ENCODE peak calls at places on chromosomes 13 and 19, in ten cellular contexts. One of them, this sample, is unnamed.

GRCh38 chr13:98293570-98294142 is 116.6 kb upstream of the RNF113B start:
- DNase-seq in astrocyte of the cerebellum: peak
- DNase-seq in fibroblast of lung: peak
- DNase-seq in fibroblast of the aortic adventitia: peak
- DNase-seq in left lung: no peak
- DNase-seq in spleen: no peak
- DNase-seq in mucosa of descending colon: no peak
- DNase-seq in thoracic aorta: no peak
- DNase-seq in choroid plexus epithelial cell: peak
- DNase-seq in cardiac fibroblast: no peak
- DNase-seq in this sample: no peak

GRCh38 chr13:50125556-50126377 is 110.5 kb downstream of the KCNRG start:
- DNase-seq in thoracic aorta: peak
- DNase-seq in fibroblast of the aortic adventitia: peak
- DNase-seq in left lung: peak
- DNase-seq in astrocyte of the cerebellum: peak
- DNase-seq in fibroblast of lung: peak
- DNase-seq in spleen: peak
- DNase-seq in mucosa of descending colon: peak
- DNase-seq in cardiac fibroblast: peak
- DNase-seq in choroid plexus epithelial cell: peak
- DNase-seq in this sample: peak

GRCh38 chr19:10402441-10403038 is 802 bp downstream of the CDC37 start:
- DNase-seq in astrocyte of the cerebellum: no peak
- DNase-seq in spleen: no peak
- DNase-seq in mucosa of descending colon: no peak
- DNase-seq in fibroblast of the aortic adventitia: peak
- DNase-seq in cardiac fibroblast: peak
- DNase-seq in choroid plexus epithelial cell: peak
- DNase-seq in thoracic aorta: no peak
- DNase-seq in fibroblast of lung: peak
- DNase-seq in left lung: peak
- DNase-seq in this sample: peak

GRCh38 chr19:45848922-45849321 is 14.0 kb downstream of the SYMPK start:
- DNase-seq in spleen: no peak
- DNase-seq in choroid plexus epithelial cell: peak
- DNase-seq in cardiac fibroblast: no peak
- DNase-seq in fibroblast of the aortic adventitia: peak
- DNase-seq in left lung: no peak
- DNase-seq in thoracic aorta: no peak
- DNase-seq in astrocyte of the cerebellum: no peak
- DNase-seq in fibroblast of lung: no peak
- DNase-seq in mucosa of descending colon: no peak
- DNase-seq in this sample: peak

GRCh38 chr19:55080915-55081772 is 5.5 kb downstream of the EPS8L1 start:
- DNase-seq in mucosa of descending colon: peak
- DNase-seq in fibroblast of the aortic adventitia: peak
- DNase-seq in fibroblast of lung: peak
- DNase-seq in choroid plexus epithelial cell: peak
- DNase-seq in left lung: peak
- DNase-seq in spleen: peak
- DNase-seq in cardiac fibroblast: peak
- DNase-seq in astrocyte of the cerebellum: no peak
- DNase-seq in thoracic aorta: no peak
- DNase-seq in this sample: peak

GRCh38 chr13:30466358-30466714 is 600 bp upstream of the HMGB1 start:
- DNase-seq in choroid plexus epithelial cell: peak
- DNase-seq in mucosa of descending colon: no peak
- DNase-seq in spleen: no peak
- DNase-seq in fibroblast of lung: no peak
- DNase-seq in thoracic aorta: no peak
- DNase-seq in cardiac fibroblast: no peak
- DNase-seq in astrocyte of the cerebellum: no peak
- DNase-seq in left lung: no peak
- DNase-seq in fibroblast of the aortic adventitia: no peak
- DNase-seq in this sample: no peak

GRCh38 chr13:98507060-98507797 is 69.7 kb downstream of the STK24 start:
- DNase-seq in spleen: no peak
- DNase-seq in fibroblast of the aortic adventitia: peak
- DNase-seq in fibroblast of lung: peak
- DNase-seq in choroid plexus epithelial cell: peak
- DNase-seq in thoracic aorta: no peak
- DNase-seq in mucosa of descending colon: peak
- DNase-seq in astrocyte of the cerebellum: peak
- DNase-seq in left lung: peak
- DNase-seq in cardiac fibroblast: peak
- DNase-seq in this sample: peak

GRCh38 chr13:50230365-50230978 is 215.2 kb downstream of the KCNRG start:
- DNase-seq in fibroblast of lung: peak
- DNase-seq in thoracic aorta: no peak
- DNase-seq in choroid plexus epithelial cell: peak
- DNase-seq in cardiac fibroblast: peak
- DNase-seq in mucosa of descending colon: no peak
- DNase-seq in astrocyte of the cerebellum: no peak
- DNase-seq in left lung: no peak
- DNase-seq in fibroblast of the aortic adventitia: peak
- DNase-seq in spleen: no peak
- DNase-seq in this sample: peak

GRCh38 chr19:28577666-28578065 is 635.3 kb downstream of the UQCRFS1 start:
- DNase-seq in cardiac fibroblast: no peak
- DNase-seq in fibroblast of lung: no peak
- DNase-seq in spleen: peak
- DNase-seq in thoracic aorta: no peak
- DNase-seq in choroid plexus epithelial cell: no peak
- DNase-seq in left lung: no peak
- DNase-seq in fibroblast of the aortic adventitia: no peak
- DNase-seq in astrocyte of the cerebellum: no peak
- DNase-seq in mucosa of descending colon: no peak
- DNase-seq in this sample: no peak

GRCh38 chr13:110387451-110388140 is 80.5 kb downstream of the COL4A2 start:
- DNase-seq in choroid plexus epithelial cell: peak
- DNase-seq in mucosa of descending colon: no peak
- DNase-seq in cardiac fibroblast: peak
- DNase-seq in left lung: no peak
- DNase-seq in spleen: no peak
- DNase-seq in astrocyte of the cerebellum: no peak
- DNase-seq in fibroblast of lung: peak
- DNase-seq in thoracic aorta: peak
- DNase-seq in fibroblast of the aortic adventitia: peak
- DNase-seq in this sample: peak

GRCh38 chr13:31913459-31913858 is 118.1 kb upstream of the FRY start:
- DNase-seq in spleen: no peak
- DNase-seq in choroid plexus epithelial cell: no peak
- DNase-seq in astrocyte of the cerebellum: no peak
- DNase-seq in left lung: no peak
- DNase-seq in fibroblast of lung: peak
- DNase-seq in cardiac fibroblast: peak
- DNase-seq in thoracic aorta: no peak
- DNase-seq in fibroblast of the aortic adventitia: no peak
- DNase-seq in mucosa of descending colon: no peak
- DNase-seq in this sample: no peak

GRCh38 chr13:31930901-31931522 is 100.6 kb upstream of the FRY start:
- DNase-seq in cardiac fibroblast: no peak
- DNase-seq in fibroblast of lung: no peak
- DNase-seq in left lung: no peak
- DNase-seq in fibroblast of the aortic adventitia: peak
- DNase-seq in thoracic aorta: no peak
- DNase-seq in choroid plexus epithelial cell: peak
- DNase-seq in mucosa of descending colon: no peak
- DNase-seq in astrocyte of the cerebellum: no peak
- DNase-seq in spleen: no peak
- DNase-seq in this sample: no peak

GRCh38 chr13:21619633-21620220 is 15.8 kb upstream of the MICU2 start:
- DNase-seq in cardiac fibroblast: no peak
- DNase-seq in mucosa of descending colon: no peak
- DNase-seq in left lung: no peak
- DNase-seq in spleen: no peak
- DNase-seq in astrocyte of the cerebellum: no peak
- DNase-seq in fibroblast of lung: peak
- DNase-seq in fibroblast of the aortic adventitia: no peak
- DNase-seq in thoracic aorta: no peak
- DNase-seq in choroid plexus epithelial cell: no peak
- DNase-seq in this sample: no peak

GRCh38 chr13:21620858-21621257 is 16.9 kb upstream of the MICU2 start:
- DNase-seq in fibroblast of the aortic adventitia: no peak
- DNase-seq in astrocyte of the cerebellum: no peak
- DNase-seq in choroid plexus epithelial cell: no peak
- DNase-seq in thoracic aorta: no peak
- DNase-seq in left lung: no peak
- DNase-seq in fibroblast of lung: no peak
- DNase-seq in cardiac fibroblast: no peak
- DNase-seq in spleen: no peak
- DNase-seq in mucosa of descending colon: no peak
- DNase-seq in this sample: no peak

GRCh38 chr13:21625366-21625765 is 21.4 kb upstream of the MICU2 start:
- DNase-seq in astrocyte of the cerebellum: no peak
- DNase-seq in cardiac fibroblast: peak
- DNase-seq in fibroblast of lung: peak
- DNase-seq in thoracic aorta: no peak
- DNase-seq in choroid plexus epithelial cell: peak
- DNase-seq in mucosa of descending colon: no peak
- DNase-seq in left lung: no peak
- DNase-seq in spleen: no peak
- DNase-seq in fibroblast of the aortic adventitia: peak
- DNase-seq in this sample: peak
- TF ChIP-seq CTCF in astrocyte of the cerebellum: peak
- TF ChIP-seq CTCF in cardiac fibroblast: peak
- TF ChIP-seq CTCF in fibroblast of lung: peak
- TF ChIP-seq CTCF in thoracic aorta: no peak
- TF ChIP-seq CTCF in choroid plexus epithelial cell: peak
- TF ChIP-seq CTCF in mucosa of descending colon: peak
- TF ChIP-seq CTCF in left lung: no peak
- TF ChIP-seq CTCF in spleen: no peak
- TF ChIP-seq CTCF in fibroblast of the aortic adventitia: peak
- TF ChIP-seq CTCF in this sample: peak

GRCh38 chr13:45350152-45350551 is 9.2 kb upstream of the TPT1 start:
- DNase-seq in left lung: no peak
- DNase-seq in fibroblast of the aortic adventitia: no peak
- DNase-seq in astrocyte of the cerebellum: no peak
- DNase-seq in spleen: no peak
- DNase-seq in thoracic aorta: no peak
- DNase-seq in choroid plexus epithelial cell: no peak
- DNase-seq in mucosa of descending colon: no peak
- DNase-seq in cardiac fibroblast: no peak
- DNase-seq in fibroblast of lung: no peak
- DNase-seq in this sample: no peak
- H3K4me3 ChIP-seq in left lung: no peak
- H3K4me3 ChIP-seq in fibroblast of the aortic adventitia: no peak
- H3K4me3 ChIP-seq in astrocyte of the cerebellum: no peak
- H3K4me3 ChIP-seq in spleen: no peak
- H3K4me3 ChIP-seq in thoracic aorta: no peak
- H3K4me3 ChIP-seq in choroid plexus epithelial cell: no peak
- H3K4me3 ChIP-seq in mucosa of descending colon: no peak
- H3K4me3 ChIP-seq in cardiac fibroblast: no peak
- H3K4me3 ChIP-seq in fibroblast of lung: no peak
- H3K4me3 ChIP-seq in this sample: no peak

GRCh38 chr13:27955192-27955591 is 13.9 kb downstream of the CDX2 start:
- DNase-seq in astrocyte of the cerebellum: no peak
- DNase-seq in cardiac fibroblast: no peak
- DNase-seq in fibroblast of the aortic adventitia: no peak
- DNase-seq in spleen: no peak
- DNase-seq in left lung: no peak
- DNase-seq in choroid plexus epithelial cell: no peak
- DNase-seq in fibroblast of lung: no peak
- DNase-seq in mucosa of descending colon: no peak
- DNase-seq in thoracic aorta: no peak
- DNase-seq in this sample: no peak

GRCh38 chr13:27956576-27957300 is 12.4 kb downstream of the CDX2 start:
- DNase-seq in spleen: no peak
- DNase-seq in astrocyte of the cerebellum: no peak
- DNase-seq in choroid plexus epithelial cell: no peak
- DNase-seq in fibroblast of the aortic adventitia: no peak
- DNase-seq in mucosa of descending colon: no peak
- DNase-seq in thoracic aorta: no peak
- DNase-seq in fibroblast of lung: no peak
- DNase-seq in cardiac fibroblast: no peak
- DNase-seq in left lung: no peak
- DNase-seq in this sample: no peak

GRCh38 chr13:27954406-27954851 is 14.7 kb downstream of the CDX2 start:
- DNase-seq in thoracic aorta: no peak
- DNase-seq in fibroblast of the aortic adventitia: no peak
- DNase-seq in left lung: no peak
- DNase-seq in choroid plexus epithelial cell: no peak
- DNase-seq in fibroblast of lung: no peak
- DNase-seq in mucosa of descending colon: peak
- DNase-seq in spleen: peak
- DNase-seq in astrocyte of the cerebellum: no peak
- DNase-seq in cardiac fibroblast: peak
- DNase-seq in this sample: peak

GRCh38 chr13:27952931-27953670 is 16.0 kb downstream of the CDX2 start:
- DNase-seq in thoracic aorta: no peak
- DNase-seq in mucosa of descending colon: peak
- DNase-seq in cardiac fibroblast: no peak
- DNase-seq in fibroblast of lung: no peak
- DNase-seq in left lung: no peak
- DNase-seq in choroid plexus epithelial cell: no peak
- DNase-seq in spleen: no peak
- DNase-seq in fibroblast of the aortic adventitia: no peak
- DNase-seq in astrocyte of the cerebellum: no peak
- DNase-seq in this sample: no peak

DNA sequence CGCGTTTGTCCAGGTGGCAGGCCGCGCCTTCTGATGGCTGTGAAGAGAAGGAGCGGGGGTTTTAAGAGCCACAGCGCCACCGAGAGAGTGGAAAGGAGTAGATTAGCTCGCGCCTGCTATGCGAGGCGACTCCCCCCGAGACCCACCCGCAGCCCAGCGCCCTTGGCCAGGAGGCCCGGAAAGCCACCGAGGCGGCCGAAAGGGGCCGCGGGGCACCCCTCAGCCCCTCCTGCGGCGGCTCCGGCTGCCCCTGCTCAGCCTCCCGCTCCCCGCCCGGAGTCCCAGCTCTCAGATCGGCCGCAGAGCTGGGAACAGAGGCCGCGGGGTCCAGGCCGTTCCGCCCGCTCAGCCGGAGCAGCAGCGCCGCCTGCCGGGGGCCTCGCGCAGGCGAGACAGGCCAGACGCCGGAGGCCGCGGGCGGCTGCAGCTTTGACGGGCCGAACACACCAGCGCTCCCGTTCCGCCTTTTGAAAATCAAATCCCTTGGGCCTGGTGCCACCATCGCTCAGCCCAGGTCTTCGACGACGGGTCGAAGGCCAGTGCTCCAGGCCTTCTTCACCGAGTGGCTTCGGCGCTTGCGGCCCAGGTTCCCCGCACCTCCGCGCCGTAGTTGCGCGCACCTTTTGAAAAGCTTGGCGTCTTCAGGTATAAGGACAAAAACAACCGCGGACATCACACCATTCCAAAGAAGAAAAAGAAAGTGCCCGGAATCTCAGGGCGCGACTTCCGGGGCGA is 15.3 kb downstream of the CDX2 start:
- DNase-seq in left lung: peak
- DNase-seq in spleen: peak
- DNase-seq in mucosa of descending colon: peak
- DNase-seq in fibroblast of lung: peak
- DNase-seq in cardiac fibroblast: peak
- DNase-seq in fibroblast of the aortic adventitia: peak
- DNase-seq in astrocyte of the cerebellum: peak
- DNase-seq in choroid plexus epithelial cell: peak
- DNase-seq in thoracic aorta: no peak
- DNase-seq in this sample: peak
- TF ChIP-seq CTCF in left lung: peak
- TF ChIP-seq CTCF in spleen: peak
- TF ChIP-seq CTCF in mucosa of descending colon: peak
- TF ChIP-seq CTCF in fibroblast of lung: peak
- TF ChIP-seq CTCF in cardiac fibroblast: peak
- TF ChIP-seq CTCF in fibroblast of the aortic adventitia: peak
- TF ChIP-seq CTCF in astrocyte of the cerebellum: peak
- TF ChIP-seq CTCF in choroid plexus epithelial cell: peak
- TF ChIP-seq CTCF in thoracic aorta: peak
- TF ChIP-seq CTCF in this sample: peak

GRCh38 chr13:111437417-111437816 is 117.0 kb downstream of the TEX29 start:
- DNase-seq in cardiac fibroblast: no peak
- DNase-seq in astrocyte of the cerebellum: no peak
- DNase-seq in choroid plexus epithelial cell: no peak
- DNase-seq in thoracic aorta: no peak
- DNase-seq in fibroblast of the aortic adventitia: no peak
- DNase-seq in mucosa of descending colon: no peak
- DNase-seq in spleen: no peak
- DNase-seq in left lung: no peak
- DNase-seq in fibroblast of lung: no peak
- DNase-seq in this sample: no peak
- H3K4me3 ChIP-seq in cardiac fibroblast: no peak
- H3K4me3 ChIP-seq in astrocyte of the cerebellum: no peak
- H3K4me3 ChIP-seq in choroid plexus epithelial cell: no peak
- H3K4me3 ChIP-seq in thoracic aorta: no peak
- H3K4me3 ChIP-seq in fibroblast of the aortic adventitia: no peak
- H3K4me3 ChIP-seq in mucosa of descending colon: no peak
- H3K4me3 ChIP-seq in spleen: no peak
- H3K4me3 ChIP-seq in left lung: no peak
- H3K4me3 ChIP-seq in fibroblast of lung: no peak
- H3K4me3 ChIP-seq in this sample: no peak

This sample was measured in fibroblast of pulmonary artery.